ENCODE peak calls at places on chromosomes 2 and 18, in seven cellular contexts. One of them, this sample, is unnamed.

GRCh38 chr2:27251786-27252185 is 11.1 kb downstream of the SLC30A3 start:
- DNase-seq in AG09319: no peak
- DNase-seq in endothelial cell of umbilical vein: no peak
- DNase-seq in fibroblast of mammary gland: no peak
- DNase-seq in RWPE2: no peak
- DNase-seq in natural killer cell: no peak
- DNase-seq in D721Med: no peak
- DNase-seq in this sample: no peak

GRCh38 chr18:79528296-79528695 is 132.6 kb downstream of the NFATC1 start:
- DNase-seq in AG09319: no peak
- DNase-seq in endothelial cell of umbilical vein: no peak
- DNase-seq in fibroblast of mammary gland: no peak
- DNase-seq in RWPE2: peak
- DNase-seq in natural killer cell: no peak
- DNase-seq in D721Med: no peak
- DNase-seq in this sample: no peak

GRCh38 chr2:3175568-3175955 is 202.1 kb downstream of the EIPR1 start:
- DNase-seq in AG09319: no peak
- DNase-seq in endothelial cell of umbilical vein: no peak
- DNase-seq in fibroblast of mammary gland: no peak
- DNase-seq in RWPE2: no peak
- DNase-seq in natural killer cell: no peak
- DNase-seq in D721Med: no peak
- DNase-seq in this sample: no peak

GRCh38 chr2:99708231-99708630 is 218.4 kb upstream of the REV1 start:
- DNase-seq in AG09319: no peak
- DNase-seq in endothelial cell of umbilical vein: no peak
- DNase-seq in fibroblast of mammary gland: no peak
- DNase-seq in RWPE2: no peak
- DNase-seq in natural killer cell: no peak
- DNase-seq in D721Med: no peak
- DNase-seq in this sample: peak

GRCh38 chr2:206250041-206250897 is 24.2 kb upstream of the ZDBF2 start:
- DNase-seq in AG09319: no peak
- DNase-seq in endothelial cell of umbilical vein: peak
- DNase-seq in fibroblast of mammary gland: no peak
- DNase-seq in RWPE2: no peak
- DNase-seq in natural killer cell: no peak
- DNase-seq in D721Med: no peak
- DNase-seq in this sample: no peak

GRCh38 chr18:22559414-22560282 is 141.9 kb upstream of the CTAGE1 start:
- DNase-seq in AG09319: no peak
- DNase-seq in endothelial cell of umbilical vein: peak
- DNase-seq in fibroblast of mammary gland: peak
- DNase-seq in RWPE2: no peak
- DNase-seq in natural killer cell: peak
- DNase-seq in D721Med: peak
- DNase-seq in this sample: no peak

GRCh38 chr18:42187611-42188378 is 232.8 kb downstream of the PIK3C3 start:
- DNase-seq in AG09319: no peak
- DNase-seq in endothelial cell of umbilical vein: no peak
- DNase-seq in fibroblast of mammary gland: no peak
- DNase-seq in RWPE2: no peak
- DNase-seq in natural killer cell: no peak
- DNase-seq in D721Med: no peak
- DNase-seq in this sample: peak

GRCh38 chr2:162711832-162712540 is 126.6 kb downstream of the KCNH7 start:
- DNase-seq in AG09319: no peak
- DNase-seq in endothelial cell of umbilical vein: no peak
- DNase-seq in fibroblast of mammary gland: no peak
- DNase-seq in RWPE2: no peak
- DNase-seq in natural killer cell: no peak
- DNase-seq in D721Med: no peak
- DNase-seq in this sample: no peak

GRCh38 chr2:102184018-102184417 is 2.8 kb upstream of the IL1RL2 start:
- DNase-seq in AG09319: no peak
- DNase-seq in endothelial cell of umbilical vein: no peak
- DNase-seq in fibroblast of mammary gland: no peak
- DNase-seq in RWPE2: no peak
- DNase-seq in natural killer cell: no peak
- DNase-seq in D721Med: no peak
- DNase-seq in this sample: no peak

GRCh38 chr2:102186676-102187190 is at the start of gene IL1RL2:
- DNase-seq in AG09319: no peak
- DNase-seq in endothelial cell of umbilical vein: no peak
- DNase-seq in fibroblast of mammary gland: no peak
- DNase-seq in RWPE2: no peak
- DNase-seq in natural killer cell: no peak
- DNase-seq in D721Med: no peak
- DNase-seq in this sample: no peak

GRCh38 chr2:102190425-102191107 is 3.7 kb downstream of the IL1RL2 start:
- DNase-seq in AG09319: no peak
- DNase-seq in endothelial cell of umbilical vein: no peak
- DNase-seq in fibroblast of mammary gland: no peak
- DNase-seq in RWPE2: no peak
- DNase-seq in natural killer cell: no peak
- DNase-seq in D721Med: no peak
- DNase-seq in this sample: no peak

GRCh38 chr2:102185347-102185746 is 1.5 kb upstream of the IL1RL2 start:
- DNase-seq in AG09319: no peak
- DNase-seq in endothelial cell of umbilical vein: peak
- DNase-seq in fibroblast of mammary gland: peak
- DNase-seq in RWPE2: no peak
- DNase-seq in natural killer cell: no peak
- DNase-seq in D721Med: no peak
- DNase-seq in this sample: peak

DNA sequence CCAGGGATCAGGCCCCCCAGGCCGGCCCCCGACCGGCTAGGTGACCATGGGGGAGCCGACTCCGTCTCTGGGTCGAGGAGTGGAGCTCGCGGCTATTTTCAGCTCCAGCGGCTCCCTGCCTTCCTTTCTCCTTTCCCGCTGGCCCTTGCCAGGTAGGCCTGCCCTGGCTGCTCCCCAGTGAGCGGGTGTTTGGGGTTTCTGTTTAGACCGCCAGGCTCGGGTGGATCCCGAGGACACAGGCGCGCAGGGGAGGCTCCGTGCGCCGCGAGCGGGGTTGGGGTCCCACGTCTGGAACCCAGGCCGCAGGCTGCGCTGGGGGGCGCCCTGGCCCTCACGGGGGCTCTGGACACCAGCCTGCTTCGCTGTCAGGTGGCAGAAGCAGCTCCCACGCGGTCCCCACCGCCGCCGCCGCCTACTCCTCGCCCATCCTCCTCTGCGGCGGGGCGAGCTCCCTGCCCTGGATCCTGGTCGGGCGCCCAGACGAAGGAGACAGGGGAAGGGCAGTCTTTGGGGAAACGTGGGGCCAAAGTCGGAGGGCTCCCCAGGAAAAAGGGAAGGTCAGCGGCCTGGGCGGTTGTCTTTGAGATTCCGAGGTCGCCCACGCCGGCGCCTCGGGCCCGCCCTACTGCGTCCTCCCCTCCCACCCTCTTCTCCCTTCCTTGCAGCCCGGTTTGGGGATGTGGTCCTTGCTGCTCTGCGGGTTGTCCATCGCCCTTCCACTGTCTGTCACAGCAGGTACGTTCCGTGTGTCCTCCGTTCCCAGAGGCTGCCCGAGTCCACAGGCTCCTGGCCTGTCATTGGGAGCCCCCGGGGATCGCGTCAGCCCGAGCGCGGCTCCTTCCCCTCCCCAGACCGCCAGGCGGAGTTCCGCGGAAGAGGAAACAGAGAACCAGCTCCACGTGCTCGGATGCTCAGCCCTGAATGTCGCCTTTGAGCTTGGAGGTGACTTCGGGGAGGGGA is 648 bp downstream of the IL1RL2 start:
- DNase-seq in AG09319: no peak
- DNase-seq in endothelial cell of umbilical vein: peak
- DNase-seq in fibroblast of mammary gland: peak
- DNase-seq in RWPE2: no peak
- DNase-seq in natural killer cell: peak
- DNase-seq in D721Med: no peak
- DNase-seq in this sample: no peak
- TF ChIP-seq CTCF in AG09319: peak
- TF ChIP-seq CTCF in endothelial cell of umbilical vein: no peak
- TF ChIP-seq CTCF in fibroblast of mammary gland: peak
- TF ChIP-seq CTCF in RWPE2: no peak
- TF ChIP-seq CTCF in natural killer cell: no peak
- TF ChIP-seq CTCF in D721Med: no peak
- TF ChIP-seq CTCF in this sample: no peak

GRCh38 chr2:5683471-5683870 is 8.7 kb upstream of the SOX11 start:
- DNase-seq in AG09319: no peak
- DNase-seq in endothelial cell of umbilical vein: no peak
- DNase-seq in fibroblast of mammary gland: no peak
- DNase-seq in RWPE2: no peak
- DNase-seq in natural killer cell: no peak
- DNase-seq in D721Med: no peak
- DNase-seq in this sample: no peak
- TF ChIP-seq CTCF in AG09319: no peak
- TF ChIP-seq CTCF in endothelial cell of umbilical vein: no peak
- TF ChIP-seq CTCF in fibroblast of mammary gland: no peak
- TF ChIP-seq CTCF in RWPE2: no peak
- TF ChIP-seq CTCF in natural killer cell: no peak
- TF ChIP-seq CTCF in D721Med: no peak
- TF ChIP-seq CTCF in this sample: no peak

DNA sequence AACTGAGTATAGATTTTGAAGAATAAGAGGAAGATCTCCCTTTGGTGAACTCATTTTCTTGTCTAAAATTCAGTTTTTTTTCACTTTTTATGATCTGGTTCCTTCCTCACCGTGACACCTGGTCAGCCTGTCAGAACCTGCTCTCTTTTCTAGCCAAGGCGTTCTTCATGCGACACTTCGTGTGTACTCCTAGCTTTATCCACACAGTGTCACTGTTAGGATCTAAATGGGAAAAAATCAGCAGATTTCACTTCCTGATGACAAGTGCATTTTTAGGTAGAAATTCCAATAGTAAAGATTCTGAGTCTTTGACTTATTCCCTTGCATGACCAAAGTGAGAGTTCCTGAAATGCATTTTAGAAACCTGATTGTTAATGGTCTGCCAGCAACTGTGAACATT is 89.8 kb downstream of the KLHL14 start:
- DNase-seq in AG09319: no peak
- DNase-seq in endothelial cell of umbilical vein: no peak
- DNase-seq in fibroblast of mammary gland: no peak
- DNase-seq in RWPE2: no peak
- DNase-seq in natural killer cell: no peak
- DNase-seq in D721Med: no peak
- DNase-seq in this sample: no peak
- TF ChIP-seq CTCF in AG09319: no peak
- TF ChIP-seq CTCF in endothelial cell of umbilical vein: no peak
- TF ChIP-seq CTCF in fibroblast of mammary gland: no peak
- TF ChIP-seq CTCF in RWPE2: no peak
- TF ChIP-seq CTCF in natural killer cell: no peak
- TF ChIP-seq CTCF in D721Med: no peak
- TF ChIP-seq CTCF in this sample: no peak

DNA sequence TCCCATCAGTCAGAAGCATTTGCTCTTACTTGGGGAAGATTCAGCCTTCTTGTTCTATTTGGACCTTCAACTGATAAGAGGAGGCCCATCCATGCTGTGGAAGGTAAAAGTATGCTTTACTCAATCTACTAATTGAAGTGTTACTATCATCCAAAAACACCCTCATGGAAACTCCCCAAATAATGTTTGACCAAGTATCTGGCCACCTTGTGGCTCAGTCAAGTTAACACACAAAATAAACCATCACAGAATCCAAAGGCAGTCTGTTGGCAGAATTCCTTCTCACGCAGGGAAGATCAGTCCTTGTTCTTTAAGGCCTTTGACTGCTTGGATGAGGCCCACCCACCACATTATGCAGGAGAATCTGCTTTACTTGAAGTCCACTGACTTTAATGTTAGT is 531.2 kb upstream of the SMIM21 start:
- DNase-seq in AG09319: no peak
- DNase-seq in endothelial cell of umbilical vein: no peak
- DNase-seq in fibroblast of mammary gland: no peak
- DNase-seq in RWPE2: no peak
- DNase-seq in natural killer cell: no peak
- DNase-seq in D721Med: no peak
- DNase-seq in this sample: peak
- TF ChIP-seq CTCF in AG09319: no peak
- TF ChIP-seq CTCF in endothelial cell of umbilical vein: no peak
- TF ChIP-seq CTCF in fibroblast of mammary gland: no peak
- TF ChIP-seq CTCF in RWPE2: no peak
- TF ChIP-seq CTCF in natural killer cell: no peak
- TF ChIP-seq CTCF in D721Med: no peak
- TF ChIP-seq CTCF in this sample: peak

This sample was measured in MCF 10A.